ENCODE peak calls at places on chromosome 14, in seven cellular contexts. J is fibroblast of lung, A is endothelial cell, Y is HL-60, Z is glutamatergic neuron, G is heart right ventricle, N is left ventricle myocardium inferior. E is an unnamed sample.
A peak's percentile ranks its signal among the peaks of the same experiment; 100 is the strongest.

GRCh38 chr14:72849222-72849621 is 44.7 kb downstream of the DPF3 start:
- DNase-seq in J (no peak), Z (no peak), G (no peak), Y (no peak), A (no peak), N (no peak), E (no peak)

GRCh38 chr14:95527392-95528002 is 7.4 kb upstream of the GLRX5 start:
- DNase-seq in A (peak; percentile 31), J (peak; percentile 79), Y (no peak), Z (no peak), G (no peak), N (no peak), E (peak; percentile 84)

GRCh38 chr14:71532349-71532748 is 399.9 kb upstream of the RGS6 start:
- DNase-seq in A (no peak), G (no peak), Z (no peak), N (no peak), Y (no peak), J (peak; percentile 93), E (peak; percentile 41)

GRCh38 chr14:69581316-69581935 is 6.8 kb upstream of the CCDC177 start:
- DNase-seq in G (no peak), A (no peak), J (no peak), Y (no peak), Z (no peak), N (no peak), E (no peak)

GRCh38 chr14:103534576-103535061 is 5.6 kb downstream of the TRMT61A start:
- DNase-seq in G (peak; percentile 13), Y (no peak), Z (peak; percentile 57), A (no peak), J (no peak), N (no peak), E (no peak)

GRCh38 chr14:89457007-89457406 is 40.0 kb upstream of the FOXN3 start:
- DNase-seq in G (no peak), N (no peak), Z (no peak), Y (no peak), A (no peak), J (no peak), E (no peak)

GRCh38 chr14:64855732-64856527 is 23.8 kb downstream of the SPTB start:
- DNase-seq in Z (no peak), G (no peak), N (no peak), Y (no peak), A (no peak), J (no peak), E (no peak)

GRCh38 chr14:52650774-52651173 is 44.6 kb downstream of the ERO1A start:
- DNase-seq in Z (no peak), J (no peak), N (no peak), A (no peak), G (no peak), Y (no peak), E (no peak)

GRCh38 chr14:105682956-105683570 is 156.7 kb downstream of the TMEM121 start:
- DNase-seq in A (no peak), Z (no peak), G (no peak), Y (no peak), N (no peak), J (no peak), E (no peak)

GRCh38 chr14:32319368-32320049 is 9.6 kb upstream of the AKAP6 start:
- DNase-seq in A (no peak), G (no peak), J (peak; percentile 30), N (no peak), Y (no peak), Z (no peak), E (peak; percentile 30)

GRCh38 chr14:68377459-68377858 is 415.4 kb downstream of the ZFP36L1 start:
- DNase-seq in N (peak; percentile 61), A (peak; percentile 51), G (peak; percentile 54), J (peak; percentile 71), Y (no peak), Z (no peak), E (no peak)

GRCh38 chr14:102727336-102728095 is 49.7 kb upstream of the TRAF3 start:
- DNase-seq in Y (no peak), G (no peak), N (no peak), J (no peak), Z (no peak), A (no peak), E (no peak)

GRCh38 chr14:68684466-68685418 is 108.1 kb downstream of the ZFP36L1 start:
- DNase-seq in G (no peak), J (peak; percentile 58), Z (no peak), A (no peak), Y (no peak), N (no peak), E (no peak)

GRCh38 chr14:52227559-52228222 is 39.8 kb upstream of the PTGDR start:
- DNase-seq in Y (no peak), J (no peak), Z (no peak), A (no peak), G (no peak), N (no peak), E (no peak)

GRCh38 chr14:91229743-91230200 is 14.7 kb downstream of the GPR68 start:
- DNase-seq in A (no peak), J (peak; percentile 94), G (no peak), Y (peak; percentile 43), N (no peak), Z (no peak), E (peak; percentile 57)

GRCh38 chr14:44966601-44967336 is 4.8 kb downstream of the TOGARAM1 start:
- DNase-seq in N (no peak), Y (no peak), Z (no peak), A (no peak), J (peak; percentile 16), G (no peak), E (no peak)

GRCh38 chr14:29906256-29906885 is 21.3 kb downstream of the PRKD1 start:
- DNase-seq in Y (no peak), G (no peak), N (no peak), Z (no peak), J (peak; percentile 73), A (no peak), E (peak; percentile 17)

GRCh38 chr14:34058510-34058909 is 107.6 kb upstream of the EGLN3 start:
- DNase-seq in Y (no peak), N (no peak), A (no peak), G (no peak), J (no peak), Z (no peak), E (no peak)

GRCh38 chr14:34062353-34062973 is 111.6 kb upstream of the EGLN3 start:
- DNase-seq in J (no peak), Z (no peak), G (no peak), N (no peak), A (no peak), Y (no peak), E (no peak)

GRCh38 chr14:34059037-34059924 is 108.4 kb upstream of the EGLN3 start:
- DNase-seq in A (no peak), J (no peak), Z (no peak), G (no peak), N (no peak), Y (no peak), E (no peak)

GRCh38 chr14:34060747-34061050 is 109.8 kb upstream of the EGLN3 start:
- DNase-seq in A (no peak), G (no peak), Y (no peak), N (no peak), Z (no peak), J (no peak), E (no peak)

GRCh38 chr14:34059925-34060746 is 109.3 kb upstream of the EGLN3 start:
- DNase-seq in J (peak; percentile 79), Z (peak; percentile 68), N (peak; percentile 85), A (peak; percentile 71), G (peak; percentile 85), Y (peak; percentile 42), E (peak; percentile 24)
- TF ChIP-seq CTCF in J (peak; percentile 12), Z (no peak), N (peak; percentile 44), A (no peak), G (peak; percentile 57), Y (no peak), E (peak; percentile 29)

GRCh38 chr14:79862045-79862444 is 349.3 kb downstream of the DIO2 start:
- DNase-seq in Z (no peak), G (no peak), N (no peak), J (no peak), Y (no peak), A (no peak), E (no peak)

GRCh38 chr14:79856357-79856756 is 354.9 kb downstream of the DIO2 start:
- DNase-seq in Z (no peak), A (no peak), J (peak; percentile 58), Y (no peak), G (no peak), N (no peak), E (no peak)

GRCh38 chr14:79855789-79856188 is 355.5 kb downstream of the DIO2 start:
- DNase-seq in N (no peak), G (no peak), Z (no peak), A (no peak), Y (no peak), J (no peak), E (no peak)

DNA sequence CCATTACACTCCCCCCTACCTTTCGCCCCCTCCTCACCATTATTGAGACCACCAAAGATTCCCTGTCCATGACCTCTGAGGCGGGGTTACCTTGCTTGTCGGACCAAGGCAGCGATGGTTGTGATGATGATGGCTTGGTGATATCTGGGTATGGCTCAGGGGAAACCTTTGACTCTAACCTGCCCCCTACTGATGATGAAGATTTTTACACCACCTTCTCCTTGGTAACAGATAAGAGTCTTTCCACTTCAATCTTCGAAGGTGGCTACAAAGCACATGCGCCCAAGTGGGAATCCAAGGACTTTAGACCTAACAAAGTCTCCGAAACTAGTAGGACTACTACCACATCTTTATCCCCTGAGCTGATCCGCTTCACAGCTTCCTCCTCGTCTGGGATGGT is 350.2 kb downstream of the DIO2 start:
- DNase-seq in Y (no peak), G (no peak), A (peak; percentile 9), N (no peak), J (no peak), Z (no peak), E (no peak)
- TF ChIP-seq CTCF in Y (no peak), G (no peak), A (peak; percentile 15), N (no peak), J (no peak), Z (peak; percentile 15), E (no peak)

GRCh38 chr14:75800792-75801191 is 139.7 kb downstream of the TTLL5 start:
- DNase-seq in A (no peak), J (no peak), Z (no peak), N (no peak), Y (no peak), G (no peak), E (no peak)
- TF ChIP-seq CTCF in A (no peak), J (no peak), Z (no peak), N (no peak), Y (no peak), G (no peak), E (peak; percentile 40)

DNA sequence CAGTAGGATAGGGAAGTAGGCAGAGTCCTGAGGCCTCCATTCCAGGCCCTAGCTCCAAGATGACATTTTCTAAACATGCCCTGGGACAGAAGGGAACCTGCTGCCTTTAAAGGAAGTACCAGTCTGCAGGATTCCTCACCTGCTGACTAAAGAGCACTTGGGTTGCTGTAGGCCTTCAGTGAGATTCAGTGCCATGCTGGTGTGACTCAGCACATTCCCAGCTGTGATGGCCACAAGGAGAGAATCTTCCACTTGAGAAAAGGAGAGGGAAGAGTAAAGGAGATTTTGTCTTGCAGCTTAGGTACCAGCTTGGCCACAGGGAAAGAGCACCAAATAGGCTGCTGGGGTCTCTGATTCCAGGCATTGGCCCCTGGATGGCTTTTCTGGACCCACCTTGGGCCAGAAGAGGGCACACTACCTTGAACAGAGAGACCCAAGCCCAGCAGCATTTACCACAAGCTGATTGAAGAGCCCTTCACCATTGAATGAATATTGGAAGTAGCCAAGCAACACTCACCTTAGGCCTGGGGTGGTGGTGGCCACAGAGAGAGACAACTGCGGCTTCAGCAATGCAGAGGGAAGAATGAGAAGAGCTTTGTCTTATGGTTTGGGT is 498.3 kb downstream of the KCNH5 start:
- DNase-seq in Z (no peak), J (peak; percentile 4), G (no peak), A (no peak), N (no peak), Y (no peak), E (no peak)
- TF ChIP-seq CTCF in Z (no peak), J (no peak), G (no peak), A (no peak), N (no peak), Y (no peak), E (no peak)